ENCODE peak calls at places on chromosomes 6 and 20, in ten cellular contexts. One of them, this sample, is unnamed.

GRCh38 chr6:131998255-131998982 is 47.2 kb upstream of the CCN2 start:
- DNase-seq in HepG2: no peak
- DNase-seq in IMR-90: peak
- DNase-seq in mesendoderm: no peak
- DNase-seq in fibroblast of mammary gland: peak
- DNase-seq in uterus: no peak
- DNase-seq in fibroblast of lung: peak
- DNase-seq in ovary: no peak
- DNase-seq in fibroblast of villous mesenchyme: peak
- DNase-seq in lower leg skin: no peak
- DNase-seq in this sample: no peak

GRCh38 chr6:95768539-95768938 is 191.2 kb downstream of the MANEA start:
- DNase-seq in fibroblast of villous mesenchyme: no peak
- DNase-seq in lower leg skin: no peak
- DNase-seq in ovary: no peak
- DNase-seq in fibroblast of lung: no peak
- DNase-seq in uterus: no peak
- DNase-seq in mesendoderm: peak
- DNase-seq in IMR-90: no peak
- DNase-seq in HepG2: peak
- DNase-seq in fibroblast of mammary gland: no peak
- DNase-seq in this sample: no peak

GRCh38 chr20:51446656-51447055 is 95.9 kb downstream of the NFATC2 start:
- DNase-seq in fibroblast of villous mesenchyme: peak
- DNase-seq in ovary: peak
- DNase-seq in IMR-90: peak
- DNase-seq in mesendoderm: peak
- DNase-seq in HepG2: peak
- DNase-seq in fibroblast of lung: peak
- DNase-seq in lower leg skin: no peak
- DNase-seq in uterus: peak
- DNase-seq in fibroblast of mammary gland: peak
- DNase-seq in this sample: peak

GRCh38 chr6:142356271-142356938 is 54.6 kb downstream of the ADGRG6 start:
- DNase-seq in mesendoderm: no peak
- DNase-seq in lower leg skin: no peak
- DNase-seq in ovary: no peak
- DNase-seq in fibroblast of mammary gland: peak
- DNase-seq in uterus: no peak
- DNase-seq in HepG2: no peak
- DNase-seq in fibroblast of lung: peak
- DNase-seq in fibroblast of villous mesenchyme: peak
- DNase-seq in IMR-90: peak
- DNase-seq in this sample: no peak

GRCh38 chr20:21509597-21510331 is 4.1 kb downstream of the NKX2-2 start:
- DNase-seq in fibroblast of lung: peak
- DNase-seq in fibroblast of villous mesenchyme: peak
- DNase-seq in mesendoderm: peak
- DNase-seq in fibroblast of mammary gland: peak
- DNase-seq in ovary: no peak
- DNase-seq in HepG2: no peak
- DNase-seq in IMR-90: peak
- DNase-seq in lower leg skin: no peak
- DNase-seq in uterus: no peak
- DNase-seq in this sample: no peak

GRCh38 chr6:165439928-165440554 is 130.6 kb upstream of the C6orf118 start:
- DNase-seq in fibroblast of villous mesenchyme: peak
- DNase-seq in lower leg skin: no peak
- DNase-seq in IMR-90: peak
- DNase-seq in fibroblast of lung: peak
- DNase-seq in uterus: no peak
- DNase-seq in fibroblast of mammary gland: peak
- DNase-seq in mesendoderm: peak
- DNase-seq in ovary: no peak
- DNase-seq in HepG2: peak
- DNase-seq in this sample: no peak

GRCh38 chr6:1129141-1129540 is 182.8 kb upstream of the FOXQ1 start:
- DNase-seq in IMR-90: peak
- DNase-seq in fibroblast of mammary gland: peak
- DNase-seq in ovary: no peak
- DNase-seq in uterus: no peak
- DNase-seq in lower leg skin: no peak
- DNase-seq in mesendoderm: no peak
- DNase-seq in fibroblast of lung: peak
- DNase-seq in fibroblast of villous mesenchyme: no peak
- DNase-seq in HepG2: no peak
- DNase-seq in this sample: no peak

GRCh38 chr6:2970034-2970685 is 1.2 kb downstream of the SERPINB6 start:
- DNase-seq in mesendoderm: no peak
- DNase-seq in lower leg skin: no peak
- DNase-seq in HepG2: no peak
- DNase-seq in fibroblast of lung: peak
- DNase-seq in uterus: no peak
- DNase-seq in fibroblast of villous mesenchyme: no peak
- DNase-seq in IMR-90: peak
- DNase-seq in ovary: no peak
- DNase-seq in fibroblast of mammary gland: no peak
- DNase-seq in this sample: no peak

GRCh38 chr6:17968876-17969275 is 18.6 kb downstream of the KIF13A start:
- DNase-seq in IMR-90: no peak
- DNase-seq in ovary: no peak
- DNase-seq in mesendoderm: no peak
- DNase-seq in lower leg skin: no peak
- DNase-seq in fibroblast of lung: no peak
- DNase-seq in uterus: no peak
- DNase-seq in HepG2: no peak
- DNase-seq in fibroblast of villous mesenchyme: no peak
- DNase-seq in fibroblast of mammary gland: no peak
- DNase-seq in this sample: no peak

GRCh38 chr6:17971128-17972073 is 16.0 kb downstream of the KIF13A start:
- DNase-seq in fibroblast of mammary gland: peak
- DNase-seq in HepG2: no peak
- DNase-seq in fibroblast of lung: peak
- DNase-seq in uterus: peak
- DNase-seq in lower leg skin: no peak
- DNase-seq in mesendoderm: peak
- DNase-seq in fibroblast of villous mesenchyme: peak
- DNase-seq in IMR-90: peak
- DNase-seq in ovary: no peak
- DNase-seq in this sample: no peak

GRCh38 chr6:17974570-17975368 is 12.7 kb downstream of the KIF13A start:
- DNase-seq in HepG2: no peak
- DNase-seq in IMR-90: no peak
- DNase-seq in uterus: no peak
- DNase-seq in mesendoderm: no peak
- DNase-seq in fibroblast of lung: no peak
- DNase-seq in fibroblast of villous mesenchyme: no peak
- DNase-seq in ovary: no peak
- DNase-seq in lower leg skin: no peak
- DNase-seq in fibroblast of mammary gland: no peak
- DNase-seq in this sample: no peak

GRCh38 chr6:17972978-17973622 is 14.3 kb downstream of the KIF13A start:
- DNase-seq in fibroblast of lung: no peak
- DNase-seq in HepG2: no peak
- DNase-seq in fibroblast of mammary gland: no peak
- DNase-seq in IMR-90: no peak
- DNase-seq in lower leg skin: no peak
- DNase-seq in fibroblast of villous mesenchyme: peak
- DNase-seq in ovary: no peak
- DNase-seq in mesendoderm: peak
- DNase-seq in uterus: no peak
- DNase-seq in this sample: no peak

DNA sequence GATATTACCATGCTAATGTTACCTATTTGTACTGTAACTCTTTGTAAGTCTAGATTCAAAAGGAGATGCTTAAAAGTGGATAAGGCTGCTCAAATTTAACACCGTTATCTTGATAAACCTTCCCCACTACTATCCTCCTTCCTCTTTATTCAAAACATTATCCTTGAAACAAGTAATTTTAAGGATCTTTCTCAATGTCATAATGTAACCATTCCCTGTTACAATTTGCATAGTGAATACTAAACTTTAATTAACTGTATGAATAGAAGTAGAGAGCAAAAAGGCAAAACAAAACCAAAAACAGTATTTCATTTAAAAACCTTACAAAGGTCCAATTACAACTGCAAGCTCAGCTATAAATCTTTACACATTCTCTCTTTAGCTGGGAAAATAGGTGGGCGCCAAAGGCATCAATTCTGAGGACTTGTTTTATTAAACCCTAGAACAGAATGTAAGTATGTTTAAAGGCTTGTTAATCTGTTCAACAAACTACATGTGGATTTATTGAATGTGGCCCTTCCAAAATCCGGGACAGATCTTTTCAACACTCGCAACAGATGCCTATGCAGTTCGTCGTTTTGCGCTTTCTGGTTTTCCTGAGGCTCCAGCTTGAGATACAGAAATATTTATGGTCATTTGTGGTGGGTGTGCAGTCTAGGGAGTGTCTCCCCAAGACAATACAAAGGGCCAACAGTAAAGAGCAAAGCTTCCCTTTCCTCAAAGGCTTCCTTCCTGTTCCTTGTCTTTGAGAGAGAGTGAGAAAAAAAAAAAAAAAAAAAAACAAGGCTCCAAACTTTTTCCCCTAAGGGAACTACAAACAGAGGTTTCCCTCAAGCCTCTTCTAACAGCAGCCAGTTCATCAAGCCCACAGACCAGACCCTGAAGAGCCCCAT is 15.1 kb downstream of the KIF13A start:
- DNase-seq in fibroblast of villous mesenchyme: no peak
- DNase-seq in lower leg skin: no peak
- DNase-seq in mesendoderm: peak
- DNase-seq in fibroblast of lung: no peak
- DNase-seq in uterus: no peak
- DNase-seq in ovary: no peak
- DNase-seq in IMR-90: no peak
- DNase-seq in fibroblast of mammary gland: no peak
- DNase-seq in HepG2: no peak
- DNase-seq in this sample: no peak
- H3K4me3 ChIP-seq in fibroblast of villous mesenchyme: no peak
- H3K4me3 ChIP-seq in lower leg skin: no peak
- H3K4me3 ChIP-seq in mesendoderm: no peak
- H3K4me3 ChIP-seq in fibroblast of lung: no peak
- H3K4me3 ChIP-seq in uterus: no peak
- H3K4me3 ChIP-seq in ovary: no peak
- H3K4me3 ChIP-seq in IMR-90: no peak
- H3K4me3 ChIP-seq in fibroblast of mammary gland: no peak
- H3K4me3 ChIP-seq in HepG2: no peak
- H3K4me3 ChIP-seq in this sample: no peak

GRCh38 chr20:10221022-10221421 is 2.4 kb downstream of the SNAP25 start:
- DNase-seq in lower leg skin: no peak
- DNase-seq in HepG2: no peak
- DNase-seq in fibroblast of lung: no peak
- DNase-seq in fibroblast of villous mesenchyme: no peak
- DNase-seq in IMR-90: no peak
- DNase-seq in mesendoderm: no peak
- DNase-seq in ovary: no peak
- DNase-seq in fibroblast of mammary gland: no peak
- DNase-seq in uterus: no peak
- DNase-seq in this sample: no peak

GRCh38 chr20:10219993-10220750 is 1.5 kb downstream of the SNAP25 start:
- DNase-seq in HepG2: no peak
- DNase-seq in fibroblast of lung: no peak
- DNase-seq in lower leg skin: no peak
- DNase-seq in fibroblast of villous mesenchyme: no peak
- DNase-seq in mesendoderm: no peak
- DNase-seq in fibroblast of mammary gland: no peak
- DNase-seq in ovary: no peak
- DNase-seq in uterus: no peak
- DNase-seq in IMR-90: no peak
- DNase-seq in this sample: no peak

GRCh38 chr20:10219452-10219791 is 792 bp downstream of the SNAP25 start:
- DNase-seq in ovary: peak
- DNase-seq in HepG2: no peak
- DNase-seq in fibroblast of mammary gland: peak
- DNase-seq in fibroblast of villous mesenchyme: peak
- DNase-seq in uterus: peak
- DNase-seq in IMR-90: peak
- DNase-seq in mesendoderm: peak
- DNase-seq in fibroblast of lung: peak
- DNase-seq in lower leg skin: peak
- DNase-seq in this sample: peak

GRCh38 chr20:10217517-10218410 is 866 bp upstream of the SNAP25 start:
- DNase-seq in ovary: peak
- DNase-seq in HepG2: no peak
- DNase-seq in mesendoderm: peak
- DNase-seq in fibroblast of villous mesenchyme: peak
- DNase-seq in lower leg skin: no peak
- DNase-seq in fibroblast of mammary gland: peak
- DNase-seq in uterus: peak
- DNase-seq in fibroblast of lung: peak
- DNase-seq in IMR-90: peak
- DNase-seq in this sample: no peak

DNA sequence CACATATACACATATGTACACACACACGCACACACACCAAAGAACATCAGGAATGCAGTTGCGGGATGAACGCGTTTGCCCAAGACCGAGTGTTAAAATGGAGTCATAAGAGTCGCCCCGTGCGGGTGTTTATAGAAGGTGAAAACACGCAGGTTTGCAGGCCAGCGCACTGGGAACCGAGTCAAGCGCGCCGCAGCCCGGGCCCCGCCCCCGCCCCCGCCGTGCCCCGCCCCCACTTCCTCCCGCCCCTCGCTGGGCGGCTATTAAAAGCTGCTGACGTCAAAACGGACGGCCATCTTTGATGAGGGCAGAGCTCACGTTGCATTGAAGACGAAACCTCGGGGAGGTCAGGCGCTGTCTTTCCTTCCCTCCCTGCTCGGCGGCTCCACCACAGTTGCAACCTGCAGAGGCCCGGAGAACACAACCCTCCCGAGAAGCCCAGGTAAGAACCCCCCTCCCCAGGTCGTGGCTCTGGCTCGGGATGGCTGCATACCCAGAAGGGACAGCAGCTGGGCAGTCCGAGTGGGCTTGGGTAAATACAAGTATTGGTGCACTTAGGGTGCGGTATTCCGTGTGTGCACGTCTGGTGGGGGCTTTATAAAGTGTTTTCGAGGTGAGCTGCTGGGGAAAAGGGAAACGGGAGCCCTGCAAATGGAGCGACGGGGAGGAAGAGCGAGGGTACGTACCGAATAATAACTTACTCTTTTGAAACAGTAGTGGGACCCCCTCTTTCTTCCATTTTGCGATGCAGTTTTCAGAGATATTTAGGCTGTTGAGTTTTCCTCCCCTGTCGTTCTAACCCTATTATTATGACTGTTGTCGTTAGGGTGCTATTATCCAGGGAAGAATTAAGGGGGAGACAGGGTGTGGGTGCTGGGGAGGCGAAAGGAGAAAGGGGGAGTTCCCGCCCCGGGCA is at the start of gene SNAP25:
- DNase-seq in mesendoderm: peak
- DNase-seq in fibroblast of villous mesenchyme: peak
- DNase-seq in HepG2: no peak
- DNase-seq in fibroblast of mammary gland: peak
- DNase-seq in lower leg skin: no peak
- DNase-seq in fibroblast of lung: peak
- DNase-seq in uterus: peak
- DNase-seq in IMR-90: peak
- DNase-seq in ovary: peak
- DNase-seq in this sample: no peak
- H3K4me3 ChIP-seq in mesendoderm: peak
- H3K4me3 ChIP-seq in fibroblast of villous mesenchyme: peak
- H3K4me3 ChIP-seq in HepG2: no peak
- H3K4me3 ChIP-seq in fibroblast of mammary gland: peak
- H3K4me3 ChIP-seq in lower leg skin: no peak
- H3K4me3 ChIP-seq in fibroblast of lung: peak
- H3K4me3 ChIP-seq in uterus: peak
- H3K4me3 ChIP-seq in IMR-90: peak
- H3K4me3 ChIP-seq in ovary: peak
- H3K4me3 ChIP-seq in this sample: peak

GRCh38 chr6:29977425-29977727 is 35.0 kb downstream of the HLA-A start:
- DNase-seq in fibroblast of mammary gland: no peak
- DNase-seq in IMR-90: no peak
- DNase-seq in lower leg skin: no peak
- DNase-seq in mesendoderm: no peak
- DNase-seq in uterus: no peak
- DNase-seq in fibroblast of lung: no peak
- DNase-seq in ovary: no peak
- DNase-seq in fibroblast of villous mesenchyme: no peak
- DNase-seq in HepG2: no peak
- DNase-seq in this sample: no peak
- H3K4me3 ChIP-seq in fibroblast of mammary gland: peak
- H3K4me3 ChIP-seq in IMR-90: peak
- H3K4me3 ChIP-seq in lower leg skin: peak
- H3K4me3 ChIP-seq in mesendoderm: no peak
- H3K4me3 ChIP-seq in uterus: peak
- H3K4me3 ChIP-seq in fibroblast of lung: peak
- H3K4me3 ChIP-seq in ovary: peak
- H3K4me3 ChIP-seq in fibroblast of villous mesenchyme: peak
- H3K4me3 ChIP-seq in HepG2: peak
- H3K4me3 ChIP-seq in this sample: peak

GRCh38 chr6:112039431-112039770 is 14.5 kb upstream of the CCN6 start:
- DNase-seq in uterus: no peak
- DNase-seq in fibroblast of villous mesenchyme: no peak
- DNase-seq in HepG2: no peak
- DNase-seq in lower leg skin: no peak
- DNase-seq in fibroblast of lung: no peak
- DNase-seq in fibroblast of mammary gland: no peak
- DNase-seq in mesendoderm: no peak
- DNase-seq in IMR-90: no peak
- DNase-seq in ovary: no peak
- DNase-seq in this sample: no peak

GRCh38 chr6:112037783-112038216 is 16.1 kb upstream of the CCN6 start:
- DNase-seq in lower leg skin: peak
- DNase-seq in fibroblast of villous mesenchyme: peak
- DNase-seq in IMR-90: peak
- DNase-seq in HepG2: no peak
- DNase-seq in fibroblast of mammary gland: peak
- DNase-seq in mesendoderm: peak
- DNase-seq in fibroblast of lung: peak
- DNase-seq in uterus: peak
- DNase-seq in ovary: no peak
- DNase-seq in this sample: peak

GRCh38 chr6:112040933-112041332 is 13.0 kb upstream of the CCN6 start:
- DNase-seq in fibroblast of mammary gland: peak
- DNase-seq in fibroblast of lung: no peak
- DNase-seq in mesendoderm: no peak
- DNase-seq in ovary: no peak
- DNase-seq in lower leg skin: no peak
- DNase-seq in uterus: no peak
- DNase-seq in IMR-90: no peak
- DNase-seq in fibroblast of villous mesenchyme: no peak
- DNase-seq in HepG2: no peak
- DNase-seq in this sample: no peak

GRCh38 chr6:112038268-112038667 is 15.6 kb upstream of the CCN6 start:
- DNase-seq in fibroblast of mammary gland: peak
- DNase-seq in mesendoderm: no peak
- DNase-seq in IMR-90: no peak
- DNase-seq in uterus: no peak
- DNase-seq in HepG2: no peak
- DNase-seq in lower leg skin: no peak
- DNase-seq in fibroblast of lung: peak
- DNase-seq in ovary: no peak
- DNase-seq in fibroblast of villous mesenchyme: no peak
- DNase-seq in this sample: peak

DNA sequence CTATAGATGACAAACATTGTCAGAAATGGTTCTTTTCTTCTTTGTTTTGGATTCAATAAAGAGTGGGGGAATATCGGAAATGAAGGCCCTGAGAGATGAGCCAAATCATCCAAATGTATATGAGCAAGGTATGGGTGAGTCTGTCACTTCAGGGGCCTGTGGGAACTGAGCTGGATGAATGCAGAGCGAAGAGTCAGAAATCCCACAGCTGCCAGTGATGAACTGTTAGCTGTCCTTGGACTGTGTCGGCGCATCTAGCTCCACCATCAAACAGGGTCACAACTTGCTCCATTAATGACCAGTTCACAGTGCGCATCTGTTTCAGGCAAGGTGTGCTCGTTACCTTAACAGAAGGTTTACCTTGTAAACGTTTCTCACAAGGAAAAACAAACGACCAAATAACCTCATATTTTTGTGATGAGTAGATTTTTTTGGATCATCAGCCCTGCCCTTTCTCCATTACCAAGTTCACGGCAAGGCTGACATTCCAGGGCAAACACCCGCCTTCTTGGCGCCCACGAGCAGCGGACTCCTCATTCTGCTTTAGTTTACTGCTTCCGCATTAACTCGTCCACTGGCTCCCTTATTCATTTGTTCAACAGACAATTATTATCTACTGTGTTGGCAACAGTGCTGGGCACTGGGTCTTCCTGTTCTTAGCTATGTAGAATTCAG is 15.0 kb upstream of the CCN6 start:
- DNase-seq in fibroblast of lung: peak
- DNase-seq in fibroblast of villous mesenchyme: no peak
- DNase-seq in lower leg skin: no peak
- DNase-seq in fibroblast of mammary gland: peak
- DNase-seq in mesendoderm: no peak
- DNase-seq in uterus: peak
- DNase-seq in HepG2: no peak
- DNase-seq in IMR-90: no peak
- DNase-seq in ovary: no peak
- DNase-seq in this sample: no peak
- H3K4me3 ChIP-seq in fibroblast of lung: no peak
- H3K4me3 ChIP-seq in fibroblast of villous mesenchyme: no peak
- H3K4me3 ChIP-seq in lower leg skin: no peak
- H3K4me3 ChIP-seq in fibroblast of mammary gland: no peak
- H3K4me3 ChIP-seq in mesendoderm: no peak
- H3K4me3 ChIP-seq in uterus: no peak
- H3K4me3 ChIP-seq in HepG2: no peak
- H3K4me3 ChIP-seq in IMR-90: no peak
- H3K4me3 ChIP-seq in ovary: no peak
- H3K4me3 ChIP-seq in this sample: no peak